ENCODE peak calls at places on chromosome 6, in ten cellular contexts. A is K562, B is breast epithelium, G is HCT116, W is GM12878, N is GM23338, Y is spleen, P is HL-60, R is sigmoid colon, D is transverse colon. O is an unnamed sample.

GRCh38 chr6:168126566-168127383 is 47.8 kb upstream of the FRMD1 start:
- DNase-seq in R (peak), D (no peak), N (no peak), Y (peak), P (no peak), B (peak), G (no peak), W (no peak), A (no peak), O (no peak)

GRCh38 chr6:19317587-19317986 is 519.6 kb upstream of the ID4 start:
- DNase-seq in G (no peak), A (no peak), Y (no peak), R (no peak), D (no peak), N (no peak), P (no peak), B (no peak), W (no peak), O (no peak)

GRCh38 chr6:142886431-142887170 is 58.4 kb downstream of the HIVEP2 start:
- DNase-seq in A (no peak), B (no peak), R (no peak), D (no peak), Y (no peak), P (peak), N (peak), W (peak), G (no peak), O (no peak)

GRCh38 chr6:50076431-50076830 is 26.7 kb upstream of the DEFB112 start:
- DNase-seq in R (no peak), N (no peak), P (no peak), A (no peak), Y (no peak), B (no peak), W (no peak), G (no peak), D (no peak), O (no peak)

GRCh38 chr6:14665827-14666724 is 548.5 kb downstream of the CD83 start:
- DNase-seq in R (no peak), D (peak), N (no peak), B (no peak), Y (no peak), W (no peak), G (no peak), A (peak), P (peak), O (no peak)

GRCh38 chr6:152529364-152529763 is 107.8 kb downstream of the SYNE1 start:
- DNase-seq in P (no peak), Y (no peak), R (no peak), A (no peak), G (no peak), D (no peak), N (no peak), W (no peak), B (no peak), O (no peak)

GRCh38 chr6:151661928-151662327 is 145.6 kb upstream of the ESR1 start:
- DNase-seq in Y (no peak), B (no peak), A (no peak), P (no peak), W (no peak), N (peak), D (no peak), G (peak), R (no peak), O (no peak)

GRCh38 chr6:6695711-6696048 is 107.2 kb downstream of the LY86 start:
- DNase-seq in W (no peak), N (no peak), R (no peak), P (peak), D (no peak), B (no peak), G (no peak), Y (no peak), A (no peak), O (no peak)

GRCh38 chr6:168102093-168102985 is 23.3 kb upstream of the FRMD1 start:
- DNase-seq in Y (no peak), W (no peak), N (peak), R (no peak), D (peak), A (no peak), P (no peak), B (no peak), G (no peak), O (no peak)

GRCh38 chr6:10582774-10583508 is 61.8 kb downstream of the GCNT2 start:
- DNase-seq in B (no peak), G (no peak), D (no peak), Y (no peak), N (peak), R (no peak), A (no peak), W (no peak), P (no peak), O (no peak)

GRCh38 chr6:157459327-157459726 is 78.3 kb downstream of the ZDHHC14 start:
- DNase-seq in Y (no peak), P (no peak), R (no peak), A (peak), W (no peak), G (no peak), N (no peak), D (no peak), B (no peak), O (no peak)

GRCh38 chr6:132715204-132715603 is 1.3 kb upstream of the VNN1 start:
- DNase-seq in A (peak), N (peak), B (no peak), W (no peak), Y (no peak), G (peak), D (peak), P (no peak), R (no peak), O (no peak)

GRCh38 chr6:498795-499231 is 107.3 kb downstream of the IRF4 start:
- DNase-seq in A (no peak), P (peak), G (no peak), Y (no peak), W (peak), N (no peak), B (no peak), D (peak), R (no peak), O (no peak)

GRCh38 chr6:110181131-110182027 is 1.2 kb downstream of the CDC40 start:
- DNase-seq in D (no peak), W (no peak), R (no peak), Y (no peak), A (no peak), B (no peak), N (no peak), P (peak), G (no peak), O (no peak)

GRCh38 chr6:26594730-26595632 is 1.8 kb upstream of the ABT1 start:
- DNase-seq in B (no peak), R (no peak), N (peak), P (no peak), G (peak), W (no peak), A (peak), D (no peak), Y (no peak), O (no peak)

GRCh38 chr6:125791151-125791819 is 525 bp downstream of the NCOA7 start:
- DNase-seq in P (peak), D (peak), N (peak), B (peak), Y (peak), W (no peak), A (peak), R (no peak), G (no peak), O (no peak)

GRCh38 chr6:10177703-10178102 is 237.2 kb downstream of the TFAP2A start:
- DNase-seq in P (no peak), W (no peak), B (no peak), G (no peak), A (no peak), Y (no peak), N (no peak), D (no peak), R (no peak), O (no peak)

GRCh38 chr6:683742-684440 is 9.0 kb downstream of the EXOC2 start:
- DNase-seq in W (no peak), Y (no peak), P (no peak), A (peak), B (no peak), D (peak), G (no peak), N (peak), R (no peak), O (no peak)

GRCh38 chr6:23277521-23278227 is 708.3 kb downstream of the HDGFL1 start:
- DNase-seq in B (no peak), R (no peak), N (no peak), P (no peak), Y (no peak), G (no peak), D (no peak), W (no peak), A (no peak), O (no peak)

GRCh38 chr6:5204340-5204739 is 56.4 kb downstream of the LYRM4 start:
- DNase-seq in N (no peak), A (no peak), B (no peak), P (no peak), D (no peak), W (no peak), G (no peak), Y (no peak), R (no peak), O (no peak)

DNA sequence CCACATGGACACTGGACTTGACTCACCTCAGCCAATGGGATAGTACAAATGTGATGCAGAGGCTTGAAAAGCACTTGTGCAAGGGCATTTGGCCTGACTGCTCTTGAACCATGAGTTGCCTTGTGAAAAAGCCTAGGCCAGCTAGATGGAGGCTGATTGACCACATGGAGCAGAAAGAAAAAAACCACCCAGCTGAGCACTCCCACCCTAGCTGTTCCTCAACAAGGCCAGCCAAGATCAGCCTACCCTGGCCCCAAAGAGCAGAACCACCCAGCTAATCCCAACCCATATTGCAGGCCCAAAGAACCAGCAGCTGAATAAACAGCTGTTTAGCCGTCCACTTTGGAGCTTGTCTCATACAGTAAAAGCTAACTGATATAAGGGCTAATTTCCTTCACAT is 36.7 kb downstream of the PXDC1 start:
- DNase-seq in Y (no peak), A (no peak), G (no peak), D (no peak), B (no peak), N (no peak), W (no peak), R (no peak), P (no peak), O (no peak)
- TF ChIP-seq POLR2AphosphoS5 in Y (no peak), A (no peak), G (no peak), D (no peak), B (no peak), N (no peak), W (no peak), R (no peak), P (no peak), O (no peak)

DNA sequence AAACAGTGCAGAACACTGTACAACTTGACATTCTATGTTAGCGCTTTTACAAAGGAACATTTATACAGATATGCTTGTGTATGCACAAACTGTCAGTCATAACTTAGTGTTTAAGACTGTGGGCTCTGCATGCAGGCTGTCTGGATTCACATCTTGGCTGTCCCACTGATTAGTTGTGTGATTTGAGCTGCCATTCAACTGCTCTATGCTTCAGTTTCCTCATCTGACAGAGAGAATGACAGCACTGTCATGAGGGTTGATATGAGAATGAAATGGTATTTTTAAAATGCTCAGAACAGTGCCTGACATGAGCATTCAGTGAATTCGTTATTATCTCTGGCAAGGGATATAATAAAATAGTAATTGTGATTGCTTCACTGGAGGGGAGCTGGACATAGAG is 8.7 kb downstream of the SLC25A27 start:
- DNase-seq in A (no peak), N (no peak), G (no peak), Y (no peak), D (no peak), W (no peak), B (no peak), R (no peak), P (no peak), O (no peak)
- TF ChIP-seq POLR2AphosphoS5 in A (no peak), N (no peak), G (no peak), Y (no peak), D (no peak), W (no peak), B (no peak), R (no peak), P (no peak), O (no peak)

DNA sequence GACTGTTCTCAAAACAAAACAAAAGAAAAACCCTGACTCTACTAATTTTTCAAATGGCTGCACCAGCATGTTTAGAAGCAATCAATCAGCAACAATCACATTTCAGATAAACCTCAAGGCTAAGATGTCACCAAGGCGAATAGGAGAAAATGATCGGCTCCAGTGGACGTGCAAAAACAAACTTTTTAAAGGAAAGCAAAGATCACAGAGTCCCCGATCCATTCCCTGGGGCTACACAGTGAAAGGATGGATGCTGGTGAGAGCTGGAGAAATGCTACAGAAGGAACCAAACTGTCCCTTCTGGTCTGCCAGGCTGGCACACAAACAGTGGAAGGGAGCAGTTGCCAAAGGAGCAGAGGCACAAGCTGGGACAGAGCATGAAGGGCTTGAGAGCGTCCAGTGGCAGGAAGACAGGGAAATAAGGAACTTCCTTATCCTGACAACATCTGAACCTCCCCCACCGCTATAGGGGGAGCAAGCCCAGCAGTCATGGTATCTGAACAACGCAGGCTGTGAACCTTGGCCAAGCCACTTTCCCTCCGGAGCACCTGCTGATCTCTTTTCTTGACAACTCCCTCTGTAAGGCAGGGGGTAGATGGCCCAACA is 73.7 kb upstream of the HIVEP1 start:
- DNase-seq in D (peak), N (peak), B (peak), R (no peak), W (no peak), A (peak), G (no peak), P (peak), Y (no peak), O (no peak)
- TF ChIP-seq POLR2AphosphoS5 in D (no peak), N (no peak), B (no peak), R (no peak), W (no peak), A (peak), G (no peak), P (no peak), Y (no peak), O (no peak)

DNA sequence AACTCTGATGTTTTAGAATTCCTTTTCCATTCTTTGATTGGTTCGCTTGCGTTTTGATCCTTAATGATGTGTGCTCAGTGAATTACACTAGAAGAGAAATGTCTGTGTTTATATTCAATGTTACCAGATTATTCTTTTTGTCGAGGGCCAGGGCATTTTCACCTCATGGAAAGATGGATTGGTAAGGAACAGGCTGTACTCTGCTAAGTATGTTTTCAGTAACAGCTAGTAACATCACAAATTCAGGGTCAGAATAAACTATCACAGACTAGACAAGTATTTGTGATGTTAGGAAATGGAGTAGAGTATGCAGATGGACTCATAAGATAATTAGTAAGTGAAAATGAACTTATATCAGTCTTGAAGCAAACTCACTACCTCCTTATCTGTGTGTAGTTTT is 235.6 kb downstream of the SOX4 start:
- DNase-seq in B (no peak), P (no peak), Y (no peak), G (no peak), R (no peak), D (no peak), A (no peak), W (no peak), N (no peak), O (no peak)
- TF ChIP-seq POLR2AphosphoS5 in B (no peak), P (no peak), Y (no peak), G (no peak), R (peak), D (no peak), A (no peak), W (no peak), N (no peak), O (no peak)

GRCh38 chr6:11814819-11815218 is 36.2 kb upstream of the ADTRP start:
- DNase-seq in Y (no peak), B (no peak), G (no peak), W (no peak), D (no peak), N (no peak), R (no peak), A (no peak), P (no peak), O (no peak)
- TF ChIP-seq POLR2AphosphoS5 in Y (no peak), B (no peak), G (no peak), W (no peak), D (no peak), N (no peak), R (no peak), A (no peak), P (no peak), O (no peak)